ENCODE peak calls at places on chromosomes 6 and 20, in nine cellular contexts. One of them, this sample, is unnamed.
A peak's percentile ranks its signal among the peaks of the same experiment; 100 is the strongest.

GRCh38 chr6:125745281-125746018 is 4.0 kb upstream of the HEY2 start:
- DNase-seq in cardiac muscle cell: no peak
- DNase-seq in IMR-90: no peak
- DNase-seq in endothelial cell of umbilical vein: no peak
- DNase-seq in DND-41: no peak
- DNase-seq in tibial artery: no peak
- DNase-seq in naive thymus-derived CD4-positive, alpha-beta T cell: no peak
- DNase-seq in A549: no peak
- DNase-seq in heart left ventricle: no peak
- DNase-seq in this sample: no peak

GRCh38 chr20:62281161-62281933 is 21.4 kb upstream of the ADRM1 start:
- DNase-seq in cardiac muscle cell: no peak
- DNase-seq in IMR-90: no peak
- DNase-seq in endothelial cell of umbilical vein: no peak
- DNase-seq in DND-41: no peak
- DNase-seq in tibial artery: no peak
- DNase-seq in naive thymus-derived CD4-positive, alpha-beta T cell: no peak
- DNase-seq in A549: no peak
- DNase-seq in heart left ventricle: no peak
- DNase-seq in this sample: no peak

GRCh38 chr6:133887478-133887877 is 1.4 kb upstream of the TCF21 start:
- DNase-seq in cardiac muscle cell: no peak
- DNase-seq in IMR-90: no peak
- DNase-seq in endothelial cell of umbilical vein: no peak
- DNase-seq in DND-41: no peak
- DNase-seq in tibial artery: no peak
- DNase-seq in naive thymus-derived CD4-positive, alpha-beta T cell: no peak
- DNase-seq in A549: no peak
- DNase-seq in heart left ventricle: no peak
- DNase-seq in this sample: no peak

GRCh38 chr6:114323784-114324183 is 19.0 kb downstream of the HS3ST5 start:
- DNase-seq in cardiac muscle cell: no peak
- DNase-seq in IMR-90: no peak
- DNase-seq in endothelial cell of umbilical vein: no peak
- DNase-seq in DND-41: no peak
- DNase-seq in tibial artery: no peak
- DNase-seq in naive thymus-derived CD4-positive, alpha-beta T cell: no peak
- DNase-seq in A549: no peak
- DNase-seq in heart left ventricle: no peak
- DNase-seq in this sample: no peak

GRCh38 chr6:83633609-83634008 is 75.3 kb downstream of the SNAP91 start:
- DNase-seq in cardiac muscle cell: no peak
- DNase-seq in IMR-90: no peak
- DNase-seq in endothelial cell of umbilical vein: no peak
- DNase-seq in DND-41: no peak
- DNase-seq in tibial artery: no peak
- DNase-seq in naive thymus-derived CD4-positive, alpha-beta T cell: no peak
- DNase-seq in A549: no peak
- DNase-seq in heart left ventricle: no peak
- DNase-seq in this sample: no peak

GRCh38 chr6:5968817-5969726 is 37.7 kb downstream of the NRN1 start:
- DNase-seq in cardiac muscle cell: no peak
- DNase-seq in IMR-90: no peak
- DNase-seq in endothelial cell of umbilical vein: peak; percentile 44
- DNase-seq in DND-41: no peak
- DNase-seq in tibial artery: peak; percentile 82
- DNase-seq in naive thymus-derived CD4-positive, alpha-beta T cell: no peak
- DNase-seq in A549: no peak
- DNase-seq in heart left ventricle: peak; percentile 81
- DNase-seq in this sample: peak; percentile 62

GRCh38 chr6:70956451-70957283 is at the start of gene B3GAT2:
- DNase-seq in cardiac muscle cell: peak; percentile 25
- DNase-seq in IMR-90: peak; percentile 3
- DNase-seq in endothelial cell of umbilical vein: peak; percentile 23
- DNase-seq in DND-41: no peak
- DNase-seq in tibial artery: peak; percentile 65
- DNase-seq in naive thymus-derived CD4-positive, alpha-beta T cell: no peak
- DNase-seq in A549: peak; percentile 0
- DNase-seq in heart left ventricle: no peak
- DNase-seq in this sample: no peak

GRCh38 chr6:31474871-31475286 is 23.1 kb upstream of the MICB start:
- DNase-seq in cardiac muscle cell: no peak
- DNase-seq in IMR-90: no peak
- DNase-seq in endothelial cell of umbilical vein: no peak
- DNase-seq in DND-41: peak; percentile 23
- DNase-seq in tibial artery: no peak
- DNase-seq in naive thymus-derived CD4-positive, alpha-beta T cell: no peak
- DNase-seq in A549: no peak
- DNase-seq in heart left ventricle: no peak
- DNase-seq in this sample: no peak

GRCh38 chr6:93294879-93295278 is 124.5 kb downstream of the EPHA7 start:
- DNase-seq in cardiac muscle cell: no peak
- DNase-seq in IMR-90: no peak
- DNase-seq in endothelial cell of umbilical vein: no peak
- DNase-seq in DND-41: no peak
- DNase-seq in tibial artery: no peak
- DNase-seq in naive thymus-derived CD4-positive, alpha-beta T cell: no peak
- DNase-seq in A549: no peak
- DNase-seq in heart left ventricle: no peak
- DNase-seq in this sample: no peak

GRCh38 chr6:74891358-74891811 is 314.5 kb downstream of the COL12A1 start:
- DNase-seq in cardiac muscle cell: peak; percentile 46
- DNase-seq in IMR-90: peak; percentile 83
- DNase-seq in endothelial cell of umbilical vein: no peak
- DNase-seq in DND-41: no peak
- DNase-seq in tibial artery: peak; percentile 64
- DNase-seq in naive thymus-derived CD4-positive, alpha-beta T cell: no peak
- DNase-seq in A549: no peak
- DNase-seq in heart left ventricle: no peak
- DNase-seq in this sample: peak; percentile 22

GRCh38 chr6:138945354-138945753 is 42.7 kb downstream of the REPS1 start:
- DNase-seq in cardiac muscle cell: no peak
- DNase-seq in IMR-90: no peak
- DNase-seq in endothelial cell of umbilical vein: no peak
- DNase-seq in DND-41: no peak
- DNase-seq in tibial artery: no peak
- DNase-seq in naive thymus-derived CD4-positive, alpha-beta T cell: no peak
- DNase-seq in A549: peak; percentile 20
- DNase-seq in heart left ventricle: no peak
- DNase-seq in this sample: no peak

GRCh38 chr6:39200498-39201020 is 28.7 kb downstream of the KCNK5 start:
- DNase-seq in cardiac muscle cell: no peak
- DNase-seq in IMR-90: no peak
- DNase-seq in endothelial cell of umbilical vein: no peak
- DNase-seq in DND-41: no peak
- DNase-seq in tibial artery: no peak
- DNase-seq in naive thymus-derived CD4-positive, alpha-beta T cell: no peak
- DNase-seq in A549: no peak
- DNase-seq in heart left ventricle: no peak
- DNase-seq in this sample: no peak

GRCh38 chr6:39197521-39198500 is 31.5 kb downstream of the KCNK5 start:
- DNase-seq in cardiac muscle cell: no peak
- DNase-seq in IMR-90: no peak
- DNase-seq in endothelial cell of umbilical vein: no peak
- DNase-seq in DND-41: no peak
- DNase-seq in tibial artery: no peak
- DNase-seq in naive thymus-derived CD4-positive, alpha-beta T cell: no peak
- DNase-seq in A549: no peak
- DNase-seq in heart left ventricle: no peak
- DNase-seq in this sample: no peak

GRCh38 chr6:39202166-39202565 is 27.1 kb downstream of the KCNK5 start:
- DNase-seq in cardiac muscle cell: no peak
- DNase-seq in IMR-90: no peak
- DNase-seq in endothelial cell of umbilical vein: no peak
- DNase-seq in DND-41: no peak
- DNase-seq in tibial artery: no peak
- DNase-seq in naive thymus-derived CD4-positive, alpha-beta T cell: no peak
- DNase-seq in A549: no peak
- DNase-seq in heart left ventricle: no peak
- DNase-seq in this sample: no peak

GRCh38 chr6:39199976-39200375 is 29.3 kb downstream of the KCNK5 start:
- DNase-seq in cardiac muscle cell: no peak
- DNase-seq in IMR-90: no peak
- DNase-seq in endothelial cell of umbilical vein: no peak
- DNase-seq in DND-41: no peak
- DNase-seq in tibial artery: no peak
- DNase-seq in naive thymus-derived CD4-positive, alpha-beta T cell: no peak
- DNase-seq in A549: no peak
- DNase-seq in heart left ventricle: no peak
- DNase-seq in this sample: no peak

DNA sequence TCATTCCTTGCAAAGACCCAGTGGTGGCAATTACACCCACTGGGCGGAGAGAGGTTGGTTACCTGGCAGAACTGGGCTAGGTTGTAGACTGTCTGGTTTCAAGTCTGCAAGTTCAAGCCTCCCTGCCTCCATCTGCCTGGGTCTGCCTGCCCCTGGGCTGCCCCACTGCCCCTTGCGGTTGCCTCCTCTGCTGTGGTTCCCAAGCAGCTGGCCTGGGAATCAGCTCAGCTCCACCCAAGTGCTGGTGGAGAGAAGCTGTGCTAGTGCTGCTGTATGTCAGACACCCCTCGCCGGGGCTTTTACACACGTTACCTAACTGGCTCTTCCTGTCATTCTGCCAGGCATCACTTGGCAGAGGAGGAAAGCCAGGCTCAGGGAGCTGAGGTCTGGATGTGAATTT is 29.7 kb downstream of the KCNK5 start:
- DNase-seq in cardiac muscle cell: no peak
- DNase-seq in IMR-90: no peak
- DNase-seq in endothelial cell of umbilical vein: no peak
- DNase-seq in DND-41: no peak
- DNase-seq in tibial artery: no peak
- DNase-seq in naive thymus-derived CD4-positive, alpha-beta T cell: no peak
- DNase-seq in A549: no peak
- DNase-seq in heart left ventricle: no peak
- DNase-seq in this sample: no peak
- H3K4me1 ChIP-seq in cardiac muscle cell: no peaks in the 10 kb centered on the region
- H3K4me1 ChIP-seq in IMR-90: no peaks in the 10 kb centered on the region
- H3K4me1 ChIP-seq in endothelial cell of umbilical vein: no peaks in the 10 kb centered on the region
- H3K4me1 ChIP-seq in DND-41: no peaks in the 10 kb centered on the region
- H3K4me1 ChIP-seq in tibial artery: no peaks in the 10 kb centered on the region
- H3K4me1 ChIP-seq in naive thymus-derived CD4-positive, alpha-beta T cell: no peaks in the 10 kb centered on the region
- H3K4me1 ChIP-seq in A549: peaks cover 28% of the 10 kb centered on the region
- H3K4me1 ChIP-seq in heart left ventricle: no peaks in the 10 kb centered on the region
- H3K4me1 ChIP-seq in this sample: no peaks in the 10 kb centered on the region

DNA sequence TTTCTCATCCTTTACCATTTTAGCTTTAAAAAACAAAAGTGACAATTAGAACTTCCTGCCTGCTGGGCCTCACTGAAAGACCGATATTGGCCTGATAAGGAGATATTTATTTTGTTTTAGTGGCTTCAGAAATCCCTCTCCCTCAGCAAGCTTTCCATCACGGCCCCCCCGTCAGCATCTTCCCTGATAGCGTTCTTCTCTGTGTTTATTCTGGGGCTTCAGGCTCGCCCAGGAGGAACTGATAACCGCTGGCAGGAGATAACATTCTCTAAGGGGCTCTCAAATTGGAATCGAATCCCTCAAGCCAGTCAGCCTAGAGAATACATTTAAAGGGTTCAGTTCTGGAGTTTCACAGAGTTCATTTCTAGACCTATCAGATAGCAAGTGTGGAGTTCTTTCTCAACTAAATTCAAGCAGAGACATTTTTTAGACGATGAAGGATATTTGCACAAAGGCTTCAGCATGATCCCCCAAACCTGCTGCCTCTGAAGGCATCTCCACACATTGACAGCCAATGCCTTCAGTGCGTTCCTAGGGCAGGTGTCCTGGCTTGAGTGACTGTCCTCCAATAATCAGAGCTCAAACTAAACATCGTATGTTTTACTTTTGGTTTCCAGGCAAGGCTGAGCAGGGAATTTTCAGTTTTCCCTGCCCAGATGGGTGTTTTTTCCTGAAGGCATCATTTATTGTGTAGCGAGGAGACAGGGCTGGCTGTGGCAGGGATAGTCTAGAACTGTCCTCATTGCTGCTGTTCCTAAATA is 17.0 kb downstream of the PRDM1 start:
- DNase-seq in cardiac muscle cell: no peak
- DNase-seq in IMR-90: no peak
- DNase-seq in endothelial cell of umbilical vein: no peak
- DNase-seq in DND-41: no peak
- DNase-seq in tibial artery: no peak
- DNase-seq in naive thymus-derived CD4-positive, alpha-beta T cell: no peak
- DNase-seq in A549: no peak
- DNase-seq in heart left ventricle: no peak
- DNase-seq in this sample: no peak
- H3K27ac ChIP-seq in cardiac muscle cell: peak overlapping the region; percentile 26
- H3K27ac ChIP-seq in IMR-90: no peak overlapping the region
- H3K27ac ChIP-seq in endothelial cell of umbilical vein: no peak overlapping the region
- H3K27ac ChIP-seq in DND-41: no peak overlapping the region
- H3K27ac ChIP-seq in tibial artery: no peak overlapping the region
- H3K27ac ChIP-seq in naive thymus-derived CD4-positive, alpha-beta T cell: no peak overlapping the region
- H3K27ac ChIP-seq in A549: no peak overlapping the region
- H3K27ac ChIP-seq in heart left ventricle: peak overlapping the region; percentile 15
- H3K27ac ChIP-seq in this sample: peak overlapping the region; percentile 57

GRCh38 chr6:3229566-3230274 is 2.3 kb upstream of the TUBB2B start:
- DNase-seq in cardiac muscle cell: no peak
- DNase-seq in IMR-90: no peak
- DNase-seq in endothelial cell of umbilical vein: no peak
- DNase-seq in DND-41: no peak
- DNase-seq in tibial artery: peak; percentile 65
- DNase-seq in naive thymus-derived CD4-positive, alpha-beta T cell: no peak
- DNase-seq in A549: no peak
- DNase-seq in heart left ventricle: no peak
- DNase-seq in this sample: no peak

GRCh38 chr6:3228791-3229565 is 1.5 kb upstream of the TUBB2B start:
- DNase-seq in cardiac muscle cell: no peak
- DNase-seq in IMR-90: no peak
- DNase-seq in endothelial cell of umbilical vein: no peak
- DNase-seq in DND-41: no peak
- DNase-seq in tibial artery: peak; percentile 64
- DNase-seq in naive thymus-derived CD4-positive, alpha-beta T cell: peak; percentile 47
- DNase-seq in A549: no peak
- DNase-seq in heart left ventricle: no peak
- DNase-seq in this sample: no peak

GRCh38 chr6:3227363-3228045 is at the start of gene TUBB2B:
- DNase-seq in cardiac muscle cell: no peak
- DNase-seq in IMR-90: peak; percentile 37
- DNase-seq in endothelial cell of umbilical vein: peak; percentile 18
- DNase-seq in DND-41: no peak
- DNase-seq in tibial artery: no peak
- DNase-seq in naive thymus-derived CD4-positive, alpha-beta T cell: no peak
- DNase-seq in A549: no peak
- DNase-seq in heart left ventricle: no peak
- DNase-seq in this sample: peak; percentile 38

GRCh38 chr6:3228046-3228671 is 706 bp upstream of the TUBB2B start:
- DNase-seq in cardiac muscle cell: no peak
- DNase-seq in IMR-90: no peak
- DNase-seq in endothelial cell of umbilical vein: no peak
- DNase-seq in DND-41: no peak
- DNase-seq in tibial artery: no peak
- DNase-seq in naive thymus-derived CD4-positive, alpha-beta T cell: no peak
- DNase-seq in A549: no peak
- DNase-seq in heart left ventricle: no peak
- DNase-seq in this sample: no peak

GRCh38 chr6:3226422-3227362 is 761 bp downstream of the TUBB2B start:
- DNase-seq in cardiac muscle cell: no peak
- DNase-seq in IMR-90: no peak
- DNase-seq in endothelial cell of umbilical vein: no peak
- DNase-seq in DND-41: no peak
- DNase-seq in tibial artery: no peak
- DNase-seq in naive thymus-derived CD4-positive, alpha-beta T cell: no peak
- DNase-seq in A549: no peak
- DNase-seq in heart left ventricle: no peak
- DNase-seq in this sample: no peak
- H3K4me1 ChIP-seq in cardiac muscle cell: peaks cover 22% of the 10 kb centered on the region
- H3K4me1 ChIP-seq in IMR-90: no peaks in the 10 kb centered on the region
- H3K4me1 ChIP-seq in endothelial cell of umbilical vein: peaks cover 20% of the 10 kb centered on the region
- H3K4me1 ChIP-seq in DND-41: no peaks in the 10 kb centered on the region
- H3K4me1 ChIP-seq in tibial artery: peaks cover 46% of the 10 kb centered on the region
- H3K4me1 ChIP-seq in naive thymus-derived CD4-positive, alpha-beta T cell: peaks cover 38% of the 10 kb centered on the region
- H3K4me1 ChIP-seq in A549: peaks cover 11% of the 10 kb centered on the region
- H3K4me1 ChIP-seq in heart left ventricle: peaks cover 43% of the 10 kb centered on the region
- H3K4me1 ChIP-seq in this sample: peaks cover 53% of the 10 kb centered on the region

GRCh38 chr6:116954938-116955337 is 77.9 kb downstream of the RFX6 start:
- DNase-seq in cardiac muscle cell: no peak
- DNase-seq in IMR-90: no peak
- DNase-seq in endothelial cell of umbilical vein: no peak
- DNase-seq in DND-41: no peak
- DNase-seq in tibial artery: no peak
- DNase-seq in naive thymus-derived CD4-positive, alpha-beta T cell: no peak
- DNase-seq in A549: no peak
- DNase-seq in heart left ventricle: no peak
- DNase-seq in this sample: no peak
- H3K27ac ChIP-seq in cardiac muscle cell: no peak overlapping the region
- H3K27ac ChIP-seq in IMR-90: no peak overlapping the region
- H3K27ac ChIP-seq in endothelial cell of umbilical vein: no peak overlapping the region
- H3K27ac ChIP-seq in DND-41: no peak overlapping the region
- H3K27ac ChIP-seq in tibial artery: no peak overlapping the region
- H3K27ac ChIP-seq in naive thymus-derived CD4-positive, alpha-beta T cell: no peak overlapping the region
- H3K27ac ChIP-seq in A549: no peak overlapping the region
- H3K27ac ChIP-seq in heart left ventricle: no peak overlapping the region
- H3K27ac ChIP-seq in this sample: no peak overlapping the region